ENCODE peak calls at places on chromosomes 4 and X, in ten cellular contexts. One of them, this sample, is unnamed.

GRCh38 chrX:118475903-118476302 is 19.7 kb upstream of the DOCK11 start:
- DNase-seq in WTC11: no peak
- DNase-seq in Calu3: no peak
- DNase-seq in H1: no peak
- DNase-seq in neural crest cell: no peak
- DNase-seq in lower leg skin: no peak
- DNase-seq in AG04450: no peak
- DNase-seq in activated CD4-positive, alpha-beta T cell treated with anti-CD3 and anti-CD28 coated beads, Interleukin-2, amount 10 ng/mL, durations not matched to agents 24 days and 14 days: no peak
- DNase-seq in colonic mucosa: no peak
- DNase-seq in renal cortical epithelial cell: no peak
- DNase-seq in this sample: no peak

GRCh38 chrX:118974088-118974907 is at the start of gene LONRF3:
- DNase-seq in WTC11: no peak
- DNase-seq in colonic mucosa: peak
- DNase-seq in lower leg skin: peak
- DNase-seq in neural crest cell: no peak
- DNase-seq in activated CD4-positive, alpha-beta T cell treated with anti-CD3 and anti-CD28 coated beads, Interleukin-2, amount 10 ng/mL, durations not matched to agents 24 days and 14 days: peak
- DNase-seq in Calu3: peak
- DNase-seq in AG04450: no peak
- DNase-seq in renal cortical epithelial cell: peak
- DNase-seq in H1: no peak
- DNase-seq in this sample: peak

GRCh38 chrX:129663171-129663570 is 8.4 kb upstream of the APLN start:
- DNase-seq in WTC11: no peak
- DNase-seq in activated CD4-positive, alpha-beta T cell treated with anti-CD3 and anti-CD28 coated beads, Interleukin-2, amount 10 ng/mL, durations not matched to agents 24 days and 14 days: no peak
- DNase-seq in Calu3: no peak
- DNase-seq in H1: no peak
- DNase-seq in lower leg skin: no peak
- DNase-seq in renal cortical epithelial cell: no peak
- DNase-seq in neural crest cell: no peak
- DNase-seq in AG04450: no peak
- DNase-seq in colonic mucosa: no peak
- DNase-seq in this sample: no peak

GRCh38 chr4:2378898-2379297 is 39.5 kb downstream of the ZFYVE28 start:
- DNase-seq in H1: no peak
- DNase-seq in lower leg skin: no peak
- DNase-seq in renal cortical epithelial cell: no peak
- DNase-seq in colonic mucosa: no peak
- DNase-seq in activated CD4-positive, alpha-beta T cell treated with anti-CD3 and anti-CD28 coated beads, Interleukin-2, amount 10 ng/mL, durations not matched to agents 24 days and 14 days: no peak
- DNase-seq in neural crest cell: no peak
- DNase-seq in Calu3: no peak
- DNase-seq in WTC11: no peak
- DNase-seq in AG04450: no peak
- DNase-seq in this sample: no peak

GRCh38 chr4:154049457-154050181 is 260.7 kb upstream of the SFRP2 start:
- DNase-seq in H1: peak
- DNase-seq in Calu3: peak
- DNase-seq in AG04450: no peak
- DNase-seq in lower leg skin: no peak
- DNase-seq in WTC11: peak
- DNase-seq in renal cortical epithelial cell: no peak
- DNase-seq in colonic mucosa: no peak
- DNase-seq in activated CD4-positive, alpha-beta T cell treated with anti-CD3 and anti-CD28 coated beads, Interleukin-2, amount 10 ng/mL, durations not matched to agents 24 days and 14 days: no peak
- DNase-seq in neural crest cell: peak
- DNase-seq in this sample: no peak

GRCh38 chr4:153927546-153927945 is 138.7 kb upstream of the SFRP2 start:
- DNase-seq in renal cortical epithelial cell: no peak
- DNase-seq in H1: no peak
- DNase-seq in Calu3: no peak
- DNase-seq in colonic mucosa: no peak
- DNase-seq in activated CD4-positive, alpha-beta T cell treated with anti-CD3 and anti-CD28 coated beads, Interleukin-2, amount 10 ng/mL, durations not matched to agents 24 days and 14 days: no peak
- DNase-seq in lower leg skin: no peak
- DNase-seq in AG04450: no peak
- DNase-seq in neural crest cell: no peak
- DNase-seq in WTC11: no peak
- DNase-seq in this sample: no peak

GRCh38 chr4:20046179-20046578 is 205.5 kb upstream of the SLIT2 start:
- DNase-seq in renal cortical epithelial cell: no peak
- DNase-seq in WTC11: no peak
- DNase-seq in Calu3: no peak
- DNase-seq in AG04450: no peak
- DNase-seq in lower leg skin: no peak
- DNase-seq in colonic mucosa: no peak
- DNase-seq in neural crest cell: no peak
- DNase-seq in activated CD4-positive, alpha-beta T cell treated with anti-CD3 and anti-CD28 coated beads, Interleukin-2, amount 10 ng/mL, durations not matched to agents 24 days and 14 days: no peak
- DNase-seq in H1: no peak
- DNase-seq in this sample: no peak

GRCh38 chrX:1140236-1140681 is 72.2 kb downstream of the CRLF2 start:
- DNase-seq in AG04450: no peak
- DNase-seq in WTC11: no peak
- DNase-seq in H1: no peak
- DNase-seq in colonic mucosa: no peak
- DNase-seq in activated CD4-positive, alpha-beta T cell treated with anti-CD3 and anti-CD28 coated beads, Interleukin-2, amount 10 ng/mL, durations not matched to agents 24 days and 14 days: no peak
- DNase-seq in Calu3: no peak
- DNase-seq in renal cortical epithelial cell: no peak
- DNase-seq in neural crest cell: no peak
- DNase-seq in lower leg skin: peak
- DNase-seq in this sample: peak

GRCh38 chr4:184359905-184360304 is 114.4 kb downstream of the IRF2 start:
- DNase-seq in WTC11: no peak
- DNase-seq in Calu3: no peak
- DNase-seq in H1: no peak
- DNase-seq in renal cortical epithelial cell: no peak
- DNase-seq in colonic mucosa: peak
- DNase-seq in neural crest cell: no peak
- DNase-seq in activated CD4-positive, alpha-beta T cell treated with anti-CD3 and anti-CD28 coated beads, Interleukin-2, amount 10 ng/mL, durations not matched to agents 24 days and 14 days: no peak
- DNase-seq in AG04450: no peak
- DNase-seq in lower leg skin: no peak
- DNase-seq in this sample: no peak

GRCh38 chr4:105666693-105667092 is 41.8 kb downstream of the INTS12 start:
- DNase-seq in H1: no peak
- DNase-seq in activated CD4-positive, alpha-beta T cell treated with anti-CD3 and anti-CD28 coated beads, Interleukin-2, amount 10 ng/mL, durations not matched to agents 24 days and 14 days: no peak
- DNase-seq in neural crest cell: no peak
- DNase-seq in lower leg skin: no peak
- DNase-seq in AG04450: no peak
- DNase-seq in Calu3: no peak
- DNase-seq in WTC11: no peak
- DNase-seq in renal cortical epithelial cell: peak
- DNase-seq in colonic mucosa: no peak
- DNase-seq in this sample: peak

GRCh38 chr4:55012363-55013255 is 112.8 kb downstream of the KDR start:
- DNase-seq in H1: no peak
- DNase-seq in renal cortical epithelial cell: peak
- DNase-seq in lower leg skin: no peak
- DNase-seq in AG04450: no peak
- DNase-seq in colonic mucosa: no peak
- DNase-seq in Calu3: no peak
- DNase-seq in activated CD4-positive, alpha-beta T cell treated with anti-CD3 and anti-CD28 coated beads, Interleukin-2, amount 10 ng/mL, durations not matched to agents 24 days and 14 days: no peak
- DNase-seq in neural crest cell: no peak
- DNase-seq in WTC11: no peak
- DNase-seq in this sample: peak

GRCh38 chr4:55175779-55176231 is 50.4 kb upstream of the KDR start:
- DNase-seq in activated CD4-positive, alpha-beta T cell treated with anti-CD3 and anti-CD28 coated beads, Interleukin-2, amount 10 ng/mL, durations not matched to agents 24 days and 14 days: no peak
- DNase-seq in WTC11: no peak
- DNase-seq in colonic mucosa: no peak
- DNase-seq in Calu3: no peak
- DNase-seq in H1: no peak
- DNase-seq in renal cortical epithelial cell: peak
- DNase-seq in neural crest cell: no peak
- DNase-seq in AG04450: no peak
- DNase-seq in lower leg skin: no peak
- DNase-seq in this sample: no peak

GRCh38 chr4:9904976-9905587 is 116.2 kb downstream of the SLC2A9 start:
- DNase-seq in Calu3: no peak
- DNase-seq in renal cortical epithelial cell: peak
- DNase-seq in neural crest cell: no peak
- DNase-seq in colonic mucosa: no peak
- DNase-seq in lower leg skin: peak
- DNase-seq in WTC11: no peak
- DNase-seq in H1: no peak
- DNase-seq in AG04450: no peak
- DNase-seq in activated CD4-positive, alpha-beta T cell treated with anti-CD3 and anti-CD28 coated beads, Interleukin-2, amount 10 ng/mL, durations not matched to agents 24 days and 14 days: no peak
- DNase-seq in this sample: no peak

GRCh38 chr4:147843162-147843561 is 111.3 kb downstream of the ARHGAP10 start:
- DNase-seq in H1: no peak
- DNase-seq in renal cortical epithelial cell: no peak
- DNase-seq in lower leg skin: no peak
- DNase-seq in Calu3: peak
- DNase-seq in AG04450: no peak
- DNase-seq in WTC11: no peak
- DNase-seq in colonic mucosa: peak
- DNase-seq in activated CD4-positive, alpha-beta T cell treated with anti-CD3 and anti-CD28 coated beads, Interleukin-2, amount 10 ng/mL, durations not matched to agents 24 days and 14 days: no peak
- DNase-seq in neural crest cell: no peak
- DNase-seq in this sample: peak

GRCh38 chr4:108210989-108211725 is 42.4 kb upstream of the LEF1 start:
- DNase-seq in lower leg skin: no peak
- DNase-seq in renal cortical epithelial cell: peak
- DNase-seq in colonic mucosa: no peak
- DNase-seq in neural crest cell: no peak
- DNase-seq in WTC11: no peak
- DNase-seq in Calu3: no peak
- DNase-seq in AG04450: no peak
- DNase-seq in activated CD4-positive, alpha-beta T cell treated with anti-CD3 and anti-CD28 coated beads, Interleukin-2, amount 10 ng/mL, durations not matched to agents 24 days and 14 days: no peak
- DNase-seq in H1: no peak
- DNase-seq in this sample: no peak

GRCh38 chr4:24440765-24441164 is 143.6 kb downstream of the DHX15 start:
- DNase-seq in Calu3: no peak
- DNase-seq in AG04450: no peak
- DNase-seq in renal cortical epithelial cell: no peak
- DNase-seq in WTC11: no peak
- DNase-seq in neural crest cell: no peak
- DNase-seq in colonic mucosa: no peak
- DNase-seq in H1: no peak
- DNase-seq in lower leg skin: no peak
- DNase-seq in activated CD4-positive, alpha-beta T cell treated with anti-CD3 and anti-CD28 coated beads, Interleukin-2, amount 10 ng/mL, durations not matched to agents 24 days and 14 days: no peak
- DNase-seq in this sample: no peak

GRCh38 chr4:93791570-93792195 is 36.9 kb upstream of the ATOH1 start:
- DNase-seq in Calu3: peak
- DNase-seq in neural crest cell: peak
- DNase-seq in renal cortical epithelial cell: peak
- DNase-seq in WTC11: peak
- DNase-seq in AG04450: peak
- DNase-seq in activated CD4-positive, alpha-beta T cell treated with anti-CD3 and anti-CD28 coated beads, Interleukin-2, amount 10 ng/mL, durations not matched to agents 24 days and 14 days: peak
- DNase-seq in lower leg skin: no peak
- DNase-seq in colonic mucosa: peak
- DNase-seq in H1: no peak
- DNase-seq in this sample: peak

GRCh38 chrX:141375011-141375730 is 132.9 kb upstream of the SPANXC start:
- DNase-seq in activated CD4-positive, alpha-beta T cell treated with anti-CD3 and anti-CD28 coated beads, Interleukin-2, amount 10 ng/mL, durations not matched to agents 24 days and 14 days: no peak
- DNase-seq in WTC11: no peak
- DNase-seq in colonic mucosa: no peak
- DNase-seq in lower leg skin: no peak
- DNase-seq in neural crest cell: no peak
- DNase-seq in renal cortical epithelial cell: no peak
- DNase-seq in H1: no peak
- DNase-seq in Calu3: no peak
- DNase-seq in AG04450: no peak
- DNase-seq in this sample: no peak

GRCh38 chr4:78156520-78156919 is 99.4 kb downstream of the FRAS1 start:
- DNase-seq in neural crest cell: no peak
- DNase-seq in lower leg skin: no peak
- DNase-seq in colonic mucosa: no peak
- DNase-seq in AG04450: no peak
- DNase-seq in renal cortical epithelial cell: no peak
- DNase-seq in WTC11: no peak
- DNase-seq in activated CD4-positive, alpha-beta T cell treated with anti-CD3 and anti-CD28 coated beads, Interleukin-2, amount 10 ng/mL, durations not matched to agents 24 days and 14 days: no peak
- DNase-seq in H1: no peak
- DNase-seq in Calu3: no peak
- DNase-seq in this sample: no peak

GRCh38 chrX:148567229-148567628 is 66.8 kb downstream of the AFF2 start:
- DNase-seq in H1: no peak
- DNase-seq in WTC11: no peak
- DNase-seq in renal cortical epithelial cell: peak
- DNase-seq in activated CD4-positive, alpha-beta T cell treated with anti-CD3 and anti-CD28 coated beads, Interleukin-2, amount 10 ng/mL, durations not matched to agents 24 days and 14 days: no peak
- DNase-seq in Calu3: no peak
- DNase-seq in AG04450: no peak
- DNase-seq in neural crest cell: no peak
- DNase-seq in colonic mucosa: no peak
- DNase-seq in lower leg skin: no peak
- DNase-seq in this sample: peak

GRCh38 chr4:182348947-182349346 is 105.7 kb downstream of the TENM3 start:
- DNase-seq in neural crest cell: no peak
- DNase-seq in activated CD4-positive, alpha-beta T cell treated with anti-CD3 and anti-CD28 coated beads, Interleukin-2, amount 10 ng/mL, durations not matched to agents 24 days and 14 days: no peak
- DNase-seq in lower leg skin: no peak
- DNase-seq in AG04450: no peak
- DNase-seq in renal cortical epithelial cell: peak
- DNase-seq in Calu3: no peak
- DNase-seq in H1: no peak
- DNase-seq in WTC11: no peak
- DNase-seq in colonic mucosa: no peak
- DNase-seq in this sample: no peak

GRCh38 chrX:12747433-12747832 is 43.8 kb upstream of the PRPS2 start:
- DNase-seq in Calu3: no peak
- DNase-seq in renal cortical epithelial cell: no peak
- DNase-seq in activated CD4-positive, alpha-beta T cell treated with anti-CD3 and anti-CD28 coated beads, Interleukin-2, amount 10 ng/mL, durations not matched to agents 24 days and 14 days: no peak
- DNase-seq in neural crest cell: no peak
- DNase-seq in H1: no peak
- DNase-seq in AG04450: no peak
- DNase-seq in WTC11: no peak
- DNase-seq in colonic mucosa: no peak
- DNase-seq in lower leg skin: no peak
- DNase-seq in this sample: no peak

GRCh38 chrX:37677765-37678164 is 7.8 kb upstream of the XK start:
- DNase-seq in activated CD4-positive, alpha-beta T cell treated with anti-CD3 and anti-CD28 coated beads, Interleukin-2, amount 10 ng/mL, durations not matched to agents 24 days and 14 days: no peak
- DNase-seq in colonic mucosa: no peak
- DNase-seq in neural crest cell: no peak
- DNase-seq in lower leg skin: no peak
- DNase-seq in H1: no peak
- DNase-seq in AG04450: no peak
- DNase-seq in Calu3: no peak
- DNase-seq in renal cortical epithelial cell: no peak
- DNase-seq in WTC11: no peak
- DNase-seq in this sample: no peak

GRCh38 chr4:75800972-75801371 is 76.6 kb downstream of the USO1 start:
- DNase-seq in H1: no peak
- DNase-seq in renal cortical epithelial cell: peak
- DNase-seq in activated CD4-positive, alpha-beta T cell treated with anti-CD3 and anti-CD28 coated beads, Interleukin-2, amount 10 ng/mL, durations not matched to agents 24 days and 14 days: no peak
- DNase-seq in Calu3: no peak
- DNase-seq in colonic mucosa: no peak
- DNase-seq in WTC11: no peak
- DNase-seq in lower leg skin: no peak
- DNase-seq in neural crest cell: no peak
- DNase-seq in AG04450: no peak
- DNase-seq in this sample: no peak

GRCh38 chr4:169412046-169412445 is 141.3 kb upstream of the SH3RF1 start:
- DNase-seq in AG04450: no peak
- DNase-seq in activated CD4-positive, alpha-beta T cell treated with anti-CD3 and anti-CD28 coated beads, Interleukin-2, amount 10 ng/mL, durations not matched to agents 24 days and 14 days: no peak
- DNase-seq in renal cortical epithelial cell: peak
- DNase-seq in WTC11: no peak
- DNase-seq in H1: no peak
- DNase-seq in lower leg skin: no peak
- DNase-seq in Calu3: peak
- DNase-seq in colonic mucosa: no peak
- DNase-seq in neural crest cell: no peak
- DNase-seq in this sample: no peak

GRCh38 chr4:945274-946102 is 13.2 kb downstream of the TMEM175 start:
- DNase-seq in WTC11: no peak
- DNase-seq in activated CD4-positive, alpha-beta T cell treated with anti-CD3 and anti-CD28 coated beads, Interleukin-2, amount 10 ng/mL, durations not matched to agents 24 days and 14 days: no peak
- DNase-seq in AG04450: no peak
- DNase-seq in renal cortical epithelial cell: no peak
- DNase-seq in colonic mucosa: no peak
- DNase-seq in neural crest cell: no peak
- DNase-seq in H1: no peak
- DNase-seq in Calu3: no peak
- DNase-seq in lower leg skin: peak
- DNase-seq in this sample: no peak

GRCh38 chr4:107120661-107121060 is 84.5 kb upstream of the DKK2 start:
- DNase-seq in activated CD4-positive, alpha-beta T cell treated with anti-CD3 and anti-CD28 coated beads, Interleukin-2, amount 10 ng/mL, durations not matched to agents 24 days and 14 days: no peak
- DNase-seq in lower leg skin: no peak
- DNase-seq in Calu3: no peak
- DNase-seq in H1: no peak
- DNase-seq in AG04450: no peak
- DNase-seq in colonic mucosa: no peak
- DNase-seq in WTC11: no peak
- DNase-seq in renal cortical epithelial cell: peak
- DNase-seq in neural crest cell: no peak
- DNase-seq in this sample: no peak

GRCh38 chr4:151340751-151341385 is 15.5 kb upstream of the SH3D19 start:
- DNase-seq in AG04450: no peak
- DNase-seq in neural crest cell: no peak
- DNase-seq in lower leg skin: no peak
- DNase-seq in colonic mucosa: peak
- DNase-seq in activated CD4-positive, alpha-beta T cell treated with anti-CD3 and anti-CD28 coated beads, Interleukin-2, amount 10 ng/mL, durations not matched to agents 24 days and 14 days: no peak
- DNase-seq in WTC11: no peak
- DNase-seq in H1: no peak
- DNase-seq in renal cortical epithelial cell: peak
- DNase-seq in Calu3: no peak
- DNase-seq in this sample: no peak

This sample was measured in SJCRH30.